ENCODE peak calls at places on chromosomes 12 and 14, in six cellular contexts. One of them, this sample, is unnamed. For H3K36me3, the result is how much of the 10 kb centered on the place peaks cover.

GRCh38 chr14:75648066-75648838 is 12.4 kb downstream of the ERG28 start:
- DNase-seq in fibroblast of lung: peak
- DNase-seq in IMR-90: peak
- DNase-seq in thoracic aorta: no peak
- DNase-seq in CD8-positive, alpha-beta T cell: no peak
- DNase-seq in upper lobe of right lung: peak
- DNase-seq in this sample: peak

GRCh38 chr12:20220339-20220738 is 148.0 kb upstream of the PDE3A start:
- DNase-seq in CD8-positive, alpha-beta T cell: no peak
- DNase-seq in fibroblast of lung: peak
- DNase-seq in upper lobe of right lung: no peak
- DNase-seq in thoracic aorta: no peak
- DNase-seq in IMR-90: peak
- DNase-seq in this sample: no peak

GRCh38 chr14:68789798-68790655 is 2.8 kb downstream of the ZFP36L1 start:
- DNase-seq in upper lobe of right lung: peak
- DNase-seq in IMR-90: no peak
- DNase-seq in fibroblast of lung: no peak
- DNase-seq in thoracic aorta: no peak
- DNase-seq in CD8-positive, alpha-beta T cell: no peak
- DNase-seq in this sample: no peak

GRCh38 chr12:84502907-84503787 is 409.5 kb downstream of the SLC6A15 start:
- DNase-seq in IMR-90: peak
- DNase-seq in upper lobe of right lung: no peak
- DNase-seq in CD8-positive, alpha-beta T cell: no peak
- DNase-seq in thoracic aorta: no peak
- DNase-seq in fibroblast of lung: peak
- DNase-seq in this sample: no peak

GRCh38 chr12:1517007-1517406 is 77.4 kb downstream of the FBXL14 start:
- DNase-seq in fibroblast of lung: peak
- DNase-seq in upper lobe of right lung: no peak
- DNase-seq in IMR-90: peak
- DNase-seq in thoracic aorta: no peak
- DNase-seq in CD8-positive, alpha-beta T cell: no peak
- DNase-seq in this sample: peak

GRCh38 chr12:71693126-71693525 is 7.2 kb downstream of the TMEM19 start:
- DNase-seq in IMR-90: no peak
- DNase-seq in thoracic aorta: no peak
- DNase-seq in fibroblast of lung: no peak
- DNase-seq in upper lobe of right lung: no peak
- DNase-seq in CD8-positive, alpha-beta T cell: no peak
- DNase-seq in this sample: no peak

GRCh38 chr14:85536835-85537195 is 6.9 kb downstream of the FLRT2 start:
- DNase-seq in fibroblast of lung: no peak
- DNase-seq in thoracic aorta: no peak
- DNase-seq in upper lobe of right lung: no peak
- DNase-seq in CD8-positive, alpha-beta T cell: no peak
- DNase-seq in IMR-90: peak
- DNase-seq in this sample: no peak

GRCh38 chr12:120247621-120248030 is 17.9 kb downstream of the PXN start:
- DNase-seq in IMR-90: peak
- DNase-seq in thoracic aorta: no peak
- DNase-seq in upper lobe of right lung: no peak
- DNase-seq in fibroblast of lung: peak
- DNase-seq in CD8-positive, alpha-beta T cell: no peak
- DNase-seq in this sample: peak

GRCh38 chr14:32137883-32138282 is 60.8 kb downstream of the ARHGAP5 start:
- DNase-seq in upper lobe of right lung: no peak
- DNase-seq in CD8-positive, alpha-beta T cell: no peak
- DNase-seq in IMR-90: no peak
- DNase-seq in fibroblast of lung: no peak
- DNase-seq in thoracic aorta: no peak
- DNase-seq in this sample: no peak

GRCh38 chr14:97301931-97302559 is 504.9 kb downstream of the VRK1 start:
- DNase-seq in thoracic aorta: no peak
- DNase-seq in upper lobe of right lung: no peak
- DNase-seq in fibroblast of lung: no peak
- DNase-seq in IMR-90: no peak
- DNase-seq in CD8-positive, alpha-beta T cell: no peak
- DNase-seq in this sample: no peak

GRCh38 chr14:30559638-30560071 is 697 bp downstream of the G2E3 start:
- DNase-seq in fibroblast of lung: peak
- DNase-seq in upper lobe of right lung: no peak
- DNase-seq in IMR-90: peak
- DNase-seq in CD8-positive, alpha-beta T cell: no peak
- DNase-seq in thoracic aorta: no peak
- DNase-seq in this sample: no peak

GRCh38 chr12:8697120-8697475 is 693 bp upstream of the RIMKLB start:
- DNase-seq in thoracic aorta: no peak
- DNase-seq in CD8-positive, alpha-beta T cell: no peak
- DNase-seq in upper lobe of right lung: no peak
- DNase-seq in IMR-90: peak
- DNase-seq in fibroblast of lung: peak
- DNase-seq in this sample: no peak

GRCh38 chr12:122227341-122227740 is 1.5 kb upstream of the DIABLO start:
- DNase-seq in upper lobe of right lung: no peak
- DNase-seq in fibroblast of lung: no peak
- DNase-seq in CD8-positive, alpha-beta T cell: peak
- DNase-seq in thoracic aorta: no peak
- DNase-seq in IMR-90: no peak
- DNase-seq in this sample: no peak

GRCh38 chr12:69897744-69898143 is 72.7 kb downstream of the MYRFL start:
- DNase-seq in thoracic aorta: no peak
- DNase-seq in fibroblast of lung: peak
- DNase-seq in IMR-90: peak
- DNase-seq in CD8-positive, alpha-beta T cell: no peak
- DNase-seq in upper lobe of right lung: no peak
- DNase-seq in this sample: peak

GRCh38 chr14:95300697-95301526 is 18.8 kb downstream of the CLMN start:
- DNase-seq in upper lobe of right lung: no peak
- DNase-seq in CD8-positive, alpha-beta T cell: no peak
- DNase-seq in fibroblast of lung: no peak
- DNase-seq in IMR-90: no peak
- DNase-seq in thoracic aorta: no peak
- DNase-seq in this sample: no peak

GRCh38 chr12:94621662-94622359 is 28.5 kb downstream of the TMCC3 start:
- DNase-seq in CD8-positive, alpha-beta T cell: no peak
- DNase-seq in fibroblast of lung: peak
- DNase-seq in upper lobe of right lung: no peak
- DNase-seq in IMR-90: peak
- DNase-seq in thoracic aorta: no peak
- DNase-seq in this sample: no peak

GRCh38 chr12:47949441-47950341 is 13.7 kb upstream of the TMEM106C start:
- DNase-seq in fibroblast of lung: peak
- DNase-seq in thoracic aorta: peak
- DNase-seq in IMR-90: peak
- DNase-seq in upper lobe of right lung: peak
- DNase-seq in CD8-positive, alpha-beta T cell: no peak
- DNase-seq in this sample: no peak

GRCh38 chr14:95157987-95158712 is 821 bp upstream of the DICER1 start:
- DNase-seq in IMR-90: no peak
- DNase-seq in upper lobe of right lung: no peak
- DNase-seq in thoracic aorta: no peak
- DNase-seq in CD8-positive, alpha-beta T cell: no peak
- DNase-seq in fibroblast of lung: no peak
- DNase-seq in this sample: no peak

GRCh38 chr12:107225626-107226025 is 132.3 kb upstream of the CRY1 start:
- DNase-seq in upper lobe of right lung: no peak
- DNase-seq in thoracic aorta: no peak
- DNase-seq in IMR-90: peak
- DNase-seq in CD8-positive, alpha-beta T cell: no peak
- DNase-seq in fibroblast of lung: peak
- DNase-seq in this sample: no peak

DNA sequence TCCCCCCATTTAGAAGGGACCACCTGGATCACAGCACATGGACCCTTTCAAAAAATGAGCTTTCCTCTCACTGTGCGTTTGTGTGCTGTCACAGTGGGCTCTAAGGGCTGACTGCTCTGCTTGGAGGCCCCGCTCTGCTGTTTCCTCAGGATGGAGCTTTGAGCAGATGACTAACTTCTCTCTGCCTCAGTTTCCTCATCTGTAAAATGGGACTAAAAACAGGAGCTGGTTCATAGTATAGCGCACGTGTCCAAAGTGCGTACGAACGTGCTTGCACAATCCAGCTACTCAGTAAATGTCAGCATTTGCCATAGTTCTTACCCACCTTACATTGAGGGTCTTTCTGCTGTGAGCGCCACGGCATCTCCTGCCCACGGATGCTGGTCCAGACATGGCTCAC is 12.7 kb upstream of the DNAH10 start:
- DNase-seq in CD8-positive, alpha-beta T cell: no peak
- DNase-seq in thoracic aorta: no peak
- DNase-seq in upper lobe of right lung: no peak
- DNase-seq in IMR-90: no peak
- DNase-seq in fibroblast of lung: no peak
- DNase-seq in this sample: no peak
- H3K36me3 ChIP-seq in CD8-positive, alpha-beta T cell: under half
- H3K36me3 ChIP-seq in thoracic aorta: under half
- H3K36me3 ChIP-seq in upper lobe of right lung: half or more
- H3K36me3 ChIP-seq in IMR-90: under half
- H3K36me3 ChIP-seq in fibroblast of lung: under half
- H3K36me3 ChIP-seq in this sample: under half

DNA sequence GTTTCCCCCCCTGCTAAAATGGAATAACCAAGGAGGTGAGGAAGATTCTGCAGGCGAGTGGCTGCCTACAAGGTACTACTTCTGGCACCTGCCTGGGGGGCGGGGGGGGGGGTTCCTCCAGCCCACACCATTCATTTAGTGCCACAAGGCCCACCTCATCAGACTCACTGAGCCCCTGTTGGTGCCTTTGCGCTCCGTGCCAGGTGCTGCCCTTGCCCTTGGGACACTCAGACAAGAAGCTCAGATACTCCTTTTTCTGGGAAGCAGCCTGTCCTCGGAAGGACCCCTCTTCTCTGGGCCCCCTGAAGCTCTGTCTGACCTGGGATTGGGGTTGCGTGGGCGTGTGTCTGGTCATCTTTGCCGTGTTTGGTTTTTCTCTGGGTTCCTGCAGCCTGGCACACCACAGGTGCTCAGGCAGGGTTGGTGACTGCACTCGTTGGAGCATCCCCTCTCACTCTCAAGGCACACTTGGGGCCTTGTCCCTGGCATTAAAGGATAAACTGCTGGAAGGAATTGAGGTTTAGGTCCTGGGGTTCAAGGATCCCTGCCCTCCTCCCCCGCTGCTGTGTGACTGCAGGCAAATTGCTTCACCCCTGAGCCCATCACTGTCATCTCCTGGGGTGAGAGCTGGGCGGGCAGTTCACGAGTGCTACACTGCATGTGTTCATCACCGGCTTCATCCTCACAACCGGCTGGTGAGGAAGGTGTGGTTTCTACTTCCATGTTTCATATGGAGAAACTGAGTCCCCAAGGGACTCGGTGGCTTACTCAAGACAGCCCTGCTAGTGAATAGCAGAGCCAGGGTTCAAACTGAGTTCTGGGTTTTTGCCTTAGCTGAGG is 16.9 kb downstream of the FAM222A start:
- DNase-seq in fibroblast of lung: no peak
- DNase-seq in IMR-90: no peak
- DNase-seq in thoracic aorta: no peak
- DNase-seq in upper lobe of right lung: peak
- DNase-seq in CD8-positive, alpha-beta T cell: no peak
- DNase-seq in this sample: no peak
- TF ChIP-seq CTCF in fibroblast of lung: no peak
- TF ChIP-seq CTCF in IMR-90: no peak
- TF ChIP-seq CTCF in thoracic aorta: no peak
- TF ChIP-seq CTCF in upper lobe of right lung: no peak
- TF ChIP-seq CTCF in CD8-positive, alpha-beta T cell: no peak
- TF ChIP-seq CTCF in this sample: no peak

DNA sequence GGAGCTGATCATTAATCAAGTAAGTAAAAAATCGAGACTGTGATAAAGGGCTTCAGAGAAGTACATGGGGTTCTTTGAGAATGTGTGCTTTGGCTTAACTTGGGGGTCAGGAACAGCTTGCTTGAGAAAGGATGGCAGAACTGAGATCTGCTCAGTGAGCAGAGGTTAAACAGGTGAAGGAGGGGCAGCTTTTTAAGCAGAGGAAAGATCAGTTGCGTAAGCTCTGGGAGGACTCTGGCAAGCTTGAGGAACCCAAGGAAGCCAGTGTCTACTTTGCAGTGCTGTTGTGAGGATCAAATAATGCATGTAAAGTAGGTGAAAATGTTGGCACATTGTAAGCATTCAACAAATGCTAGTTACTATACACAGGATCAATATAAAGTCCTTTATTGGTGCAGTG is 30.6 kb downstream of the WIF1 start:
- DNase-seq in fibroblast of lung: no peak
- DNase-seq in CD8-positive, alpha-beta T cell: no peak
- DNase-seq in IMR-90: no peak
- DNase-seq in upper lobe of right lung: no peak
- DNase-seq in thoracic aorta: no peak
- DNase-seq in this sample: no peak
- H3K36me3 ChIP-seq in fibroblast of lung: under half
- H3K36me3 ChIP-seq in CD8-positive, alpha-beta T cell: under half
- H3K36me3 ChIP-seq in IMR-90: under half
- H3K36me3 ChIP-seq in upper lobe of right lung: under half
- H3K36me3 ChIP-seq in thoracic aorta: under half
- H3K36me3 ChIP-seq in this sample: under half

GRCh38 chr14:89237923-89238529 is 179.0 kb downstream of the FOXN3 start:
- DNase-seq in upper lobe of right lung: no peak
- DNase-seq in thoracic aorta: no peak
- DNase-seq in IMR-90: peak
- DNase-seq in fibroblast of lung: no peak
- DNase-seq in CD8-positive, alpha-beta T cell: no peak
- DNase-seq in this sample: no peak
- TF ChIP-seq CTCF in upper lobe of right lung: peak
- TF ChIP-seq CTCF in thoracic aorta: peak
- TF ChIP-seq CTCF in IMR-90: peak
- TF ChIP-seq CTCF in fibroblast of lung: peak
- TF ChIP-seq CTCF in CD8-positive, alpha-beta T cell: no peak
- TF ChIP-seq CTCF in this sample: peak

GRCh38 chr12:124354400-124354799 is 59.5 kb downstream of the RFLNA start:
- DNase-seq in upper lobe of right lung: no peak
- DNase-seq in thoracic aorta: no peak
- DNase-seq in CD8-positive, alpha-beta T cell: no peak
- DNase-seq in IMR-90: no peak
- DNase-seq in fibroblast of lung: no peak
- DNase-seq in this sample: no peak
- H3K36me3 ChIP-seq in upper lobe of right lung: half or more
- H3K36me3 ChIP-seq in thoracic aorta: half or more
- H3K36me3 ChIP-seq in CD8-positive, alpha-beta T cell: under half
- H3K36me3 ChIP-seq in IMR-90: half or more
- H3K36me3 ChIP-seq in fibroblast of lung: under half
- H3K36me3 ChIP-seq in this sample: half or more

GRCh38 chr12:25119020-25119419 is 75.9 kb downstream of the DNAI7 start:
- DNase-seq in IMR-90: no peak
- DNase-seq in CD8-positive, alpha-beta T cell: no peak
- DNase-seq in fibroblast of lung: no peak
- DNase-seq in upper lobe of right lung: no peak
- DNase-seq in thoracic aorta: no peak
- DNase-seq in this sample: no peak
- TF ChIP-seq CTCF in IMR-90: no peak
- TF ChIP-seq CTCF in CD8-positive, alpha-beta T cell: no peak
- TF ChIP-seq CTCF in fibroblast of lung: no peak
- TF ChIP-seq CTCF in upper lobe of right lung: no peak
- TF ChIP-seq CTCF in thoracic aorta: no peak
- TF ChIP-seq CTCF in this sample: no peak

This sample was measured in BJ.